ENCODE peak calls at places on chromosomes 3 and 15, in seven cellular contexts. V is ovary, Y is adrenal gland, O is vagina, B is transverse colon, I is brain microvascular endothelial cell, Z is dorsolateral prefrontal cortex. G is an unnamed sample.

GRCh38 chr15:89575656-89576416 is 567 bp downstream of the TICRR start:
- DNase-seq in V (no peak), Y (no peak), O (no peak), B (no peak), I (no peak), Z (no peak), G (no peak)

GRCh38 chr15:71730277-71731144 is 79.8 kb upstream of the NR2E3 start:
- DNase-seq in V (no peak), Y (peak; percentile 54), O (no peak), B (peak; percentile 44), I (peak; percentile 71), Z (no peak), G (peak; percentile 49)

GRCh38 chr3:146274833-146275232 is 23.9 kb upstream of the PLSCR4 start:
- DNase-seq in V (no peak), Y (no peak), O (no peak), B (no peak), I (peak; percentile 80), Z (no peak), G (no peak)

GRCh38 chr3:113536627-113537101 is 4.3 kb downstream of the SIDT1 start:
- DNase-seq in V (no peak), Y (no peak), O (no peak), B (peak; percentile 15), I (no peak), Z (no peak), G (no peak)

GRCh38 chr3:30324587-30324986 is 281.8 kb upstream of the TGFBR2 start:
- DNase-seq in V (no peak), Y (no peak), O (no peak), B (no peak), I (no peak), Z (no peak), G (no peak)

GRCh38 chr15:29887719-29888118 is 65.5 kb upstream of the TJP1 start:
- DNase-seq in V (no peak), Y (no peak), O (no peak), B (no peak), I (no peak), Z (no peak), G (no peak)

GRCh38 chr15:82647835-82648256 is 683 bp upstream of the CPEB1 start:
- DNase-seq in V (peak; percentile 59), Y (no peak), O (no peak), B (peak; percentile 15), I (no peak), Z (no peak), G (peak; percentile 22)

GRCh38 chr3:70771426-70772147 is 459.1 kb upstream of the MDFIC2 start:
- DNase-seq in V (no peak), Y (no peak), O (no peak), B (no peak), I (no peak), Z (no peak), G (no peak)

GRCh38 chr3:100226712-100227429 is 33.9 kb upstream of the TBC1D23 start:
- DNase-seq in V (no peak), Y (no peak), O (no peak), B (no peak), I (peak; percentile 28), Z (no peak), G (no peak)

GRCh38 chr3:105647047-105647446 is 221.8 kb downstream of the CBLB start:
- DNase-seq in V (no peak), Y (peak; percentile 81), O (no peak), B (no peak), I (peak; percentile 96), Z (no peak), G (no peak)

GRCh38 chr3:151210676-151211381 is 7.8 kb upstream of the GPR171 start:
- DNase-seq in V (no peak), Y (no peak), O (no peak), B (peak; percentile 36), I (no peak), Z (no peak), G (no peak)

GRCh38 chr3:171457263-171458055 is 2.7 kb downstream of the TNIK start:
- DNase-seq in V (no peak), Y (no peak), O (no peak), B (peak; percentile 35), I (no peak), Z (no peak), G (no peak)

GRCh38 chr3:79368403-79368802 is 399.4 kb downstream of the ROBO1 start:
- DNase-seq in V (no peak), Y (no peak), O (no peak), B (no peak), I (no peak), Z (no peak), G (no peak)

GRCh38 chr3:134754768-134755559 is 40.1 kb upstream of the EPHB1 start:
- DNase-seq in V (no peak), Y (peak; percentile 43), O (peak; percentile 72), B (peak; percentile 11), I (peak; percentile 47), Z (no peak), G (peak; percentile 46)

GRCh38 chr3:138459619-138460535 is 25.5 kb downstream of the ESYT3 start:
- DNase-seq in V (no peak), Y (no peak), O (no peak), B (no peak), I (no peak), Z (no peak), G (no peak)

GRCh38 chr3:127034195-127034989 is 51.5 kb downstream of the PLXNA1 start:
- DNase-seq in V (peak; percentile 32), Y (no peak), O (no peak), B (no peak), I (no peak), Z (no peak), G (no peak)
- H3K27ac ChIP-seq in V (peak overlapping the region; percentile 86), Y (peak overlapping the region; percentile 79), O (no peak overlapping the region), B (peak overlapping the region; percentile 82), I (no peak overlapping the region), Z (no peak overlapping the region), G (no peak overlapping the region)

DNA sequence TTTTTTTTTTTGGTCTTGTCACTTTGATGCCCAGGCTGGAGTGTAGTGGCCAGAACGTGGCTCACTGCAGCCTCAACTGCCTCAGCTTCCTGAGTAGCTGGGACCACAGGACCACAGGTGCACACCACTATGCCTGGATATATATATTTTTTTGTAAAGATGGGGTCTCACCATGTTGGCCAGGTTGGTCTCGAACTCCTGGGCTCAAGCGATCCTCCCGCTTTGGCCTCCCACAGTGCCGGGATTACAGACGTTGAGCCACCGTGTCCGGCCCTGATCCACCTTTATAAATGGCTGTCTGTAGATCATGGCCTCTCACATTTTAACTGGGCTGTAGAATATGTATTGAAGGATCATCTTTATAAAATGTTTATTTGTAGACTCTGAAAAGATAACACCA is 1.9 kb upstream of the EIF3J start:
- DNase-seq in V (no peak), Y (no peak), O (no peak), B (no peak), I (no peak), Z (no peak), G (no peak)
- H3K27ac ChIP-seq in V (no peak overlapping the region), Y (no peak overlapping the region), O (no peak overlapping the region), B (no peak overlapping the region), I (no peak overlapping the region), Z (no peak overlapping the region), G (no peak overlapping the region)

DNA sequence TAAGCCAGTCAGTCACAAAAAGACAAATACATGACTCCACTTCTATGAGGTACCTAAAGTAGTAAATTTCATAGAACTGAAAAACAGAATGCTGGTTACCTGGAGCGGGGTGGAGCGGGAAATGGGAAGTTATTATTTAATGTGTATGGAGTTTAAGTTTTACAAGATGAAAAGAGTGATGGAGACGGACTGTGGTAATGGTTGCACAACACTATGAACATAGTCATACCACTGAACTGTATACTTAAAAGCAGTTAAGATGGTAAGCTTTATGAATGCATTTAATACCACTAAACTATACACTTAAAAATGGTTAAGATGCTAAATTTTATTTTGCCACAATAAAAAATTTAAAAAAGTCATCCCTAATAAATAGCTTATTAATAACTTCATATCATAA is 23.2 kb downstream of the SFMBT1 start:
- DNase-seq in V (no peak), Y (no peak), O (no peak), B (no peak), I (no peak), Z (no peak), G (no peak)
- H3K27ac ChIP-seq in V (no peak overlapping the region), Y (no peak overlapping the region), O (no peak overlapping the region), B (no peak overlapping the region), I (no peak overlapping the region), Z (no peak overlapping the region), G (no peak overlapping the region)

GRCh38 chr3:156605686-156606605 is 51.0 kb upstream of the SSR3 start:
- DNase-seq in V (peak; percentile 29), Y (peak; percentile 26), O (no peak), B (peak; percentile 23), I (peak; percentile 53), Z (no peak), G (peak; percentile 36)
- H3K27ac ChIP-seq in V (peak overlapping the region; percentile 1), Y (peak overlapping the region; percentile 76), O (peak overlapping the region; percentile 65), B (peak overlapping the region; percentile 67), I (peak overlapping the region; percentile 52), Z (peak overlapping the region; percentile 47), G (peak overlapping the region; percentile 65)

GRCh38 chr3:82802501-82802900 is 1041.1 kb upstream of the GBE1 start:
- DNase-seq in V (no peak), Y (no peak), O (no peak), B (no peak), I (no peak), Z (no peak), G (no peak)
- H3K27ac ChIP-seq in V (no peak overlapping the region), Y (no peak overlapping the region), O (no peak overlapping the region), B (no peak overlapping the region), I (no peak overlapping the region), Z (no peak overlapping the region), G (no peak overlapping the region)

DNA sequence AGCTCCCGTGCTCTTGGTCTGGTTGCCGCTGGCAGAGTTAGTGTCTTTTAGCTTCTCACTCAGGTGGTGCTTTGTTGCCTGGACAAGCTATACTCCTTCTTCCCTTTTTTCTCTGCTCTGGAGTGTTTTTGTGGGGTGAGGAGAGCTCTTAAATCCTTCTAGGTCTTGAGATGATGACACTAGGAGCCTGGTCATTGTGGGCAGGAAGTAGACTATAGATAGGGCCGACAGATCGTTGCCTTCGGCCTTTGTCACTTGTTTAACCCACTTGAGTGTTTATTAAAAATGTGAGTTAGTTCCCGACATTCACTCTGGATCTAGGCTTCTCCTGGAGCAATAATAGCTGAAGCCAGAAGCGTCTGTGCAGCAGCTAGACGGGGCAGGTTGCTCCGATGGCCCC is 93.9 kb downstream of the SLCO3A1 start:
- DNase-seq in V (no peak), Y (no peak), O (no peak), B (no peak), I (no peak), Z (no peak), G (no peak)
- H3K27ac ChIP-seq in V (no peak overlapping the region), Y (peak overlapping the region; percentile 58), O (peak overlapping the region; percentile 52), B (peak overlapping the region; percentile 48), I (no peak overlapping the region), Z (peak overlapping the region; percentile 2), G (peak overlapping the region; percentile 79)